ENCODE peak calls at places on chromosomes 6 and 20, in nine cellular contexts. G is mammary epithelial cell, T is psoas muscle, Z is right lobe of liver, J is stomach, H is tibial artery, U is A549, R is spleen, Q is esophagus squamous epithelium. C is an unnamed sample.

GRCh38 chr6:151443449-151443848 is 8.5 kb downstream of the RMND1 start:
- DNase-seq in G (no peak), T (no peak), Z (no peak), J (no peak), H (no peak), U (no peak), R (no peak), Q (no peak), C (no peak)

GRCh38 chr6:37489697-37490336 is 9.9 kb downstream of the CCDC167 start:
- DNase-seq in G (no peak), T (no peak), Z (no peak), J (no peak), H (no peak), U (no peak), R (no peak), Q (no peak), C (no peak)

GRCh38 chr20:51402201-51402600 is 140.3 kb downstream of the NFATC2 start:
- DNase-seq in G (no peak), T (no peak), Z (no peak), J (no peak), H (no peak), U (no peak), R (peak; percentile 80), Q (no peak), C (peak; percentile 32)

GRCh38 chr20:9996944-9997343 is 37.8 kb upstream of the ANKEF1 start:
- DNase-seq in G (peak; percentile 35), T (no peak), Z (no peak), J (no peak), H (no peak), U (no peak), R (no peak), Q (no peak), C (no peak)

GRCh38 chr6:34189806-34190503 is 44.1 kb upstream of the GRM4 start:
- DNase-seq in G (no peak), T (no peak), Z (no peak), J (no peak), H (peak; percentile 27), U (no peak), R (peak; percentile 89), Q (no peak), C (peak; percentile 65)

GRCh38 chr20:51525241-51526104 is 17.0 kb downstream of the NFATC2 start:
- DNase-seq in G (no peak), T (no peak), Z (no peak), J (no peak), H (peak; percentile 41), U (no peak), R (peak; percentile 83), Q (no peak), C (no peak)

GRCh38 chr20:34024733-34025351 is 31.1 kb downstream of the RALY start:
- DNase-seq in G (no peak), T (no peak), Z (peak; percentile 56), J (no peak), H (no peak), U (no peak), R (no peak), Q (no peak), C (no peak)

GRCh38 chr6:41702089-41702745 is 33.2 kb downstream of the TFEB start:
- DNase-seq in G (no peak), T (peak; percentile 26), Z (peak; percentile 23), J (no peak), H (no peak), U (no peak), R (peak; percentile 51), Q (no peak), C (no peak)

GRCh38 chr20:33441142-33441955 is 2.2 kb downstream of the SNTA1 start:
- DNase-seq in G (no peak), T (no peak), Z (no peak), J (no peak), H (no peak), U (no peak), R (no peak), Q (no peak), C (no peak)

GRCh38 chr6:111471958-111472357 is 11.1 kb downstream of the REV3L start:
- DNase-seq in G (no peak), T (no peak), Z (no peak), J (no peak), H (no peak), U (no peak), R (no peak), Q (no peak), C (no peak)
- H3K4me1 ChIP-seq in G (peaks cover 11% of the 10 kb centered on the region), T (peaks cover 64% of the 10 kb centered on the region), Z (no peaks in the 10 kb centered on the region), J (peaks cover 35% of the 10 kb centered on the region), H (no peaks in the 10 kb centered on the region), U (peaks cover 19% of the 10 kb centered on the region), R (peaks cover 21% of the 10 kb centered on the region), Q (peaks cover 9% of the 10 kb centered on the region), C (peaks cover 42% of the 10 kb centered on the region)

GRCh38 chr20:38313676-38314075 is 9.7 kb downstream of the BPI start:
- DNase-seq in G (no peak), T (no peak), Z (no peak), J (no peak), H (no peak), U (no peak), R (no peak), Q (no peak), C (no peak)

GRCh38 chr20:38316341-38316740 is 12.4 kb downstream of the BPI start:
- DNase-seq in G (no peak), T (no peak), Z (no peak), J (no peak), H (no peak), U (no peak), R (no peak), Q (no peak), C (no peak)

GRCh38 chr20:38311100-38311499 is 7.1 kb downstream of the BPI start:
- DNase-seq in G (no peak), T (no peak), Z (no peak), J (no peak), H (no peak), U (no peak), R (no peak), Q (no peak), C (no peak)

GRCh38 chr20:38317422-38317821 is 13.5 kb downstream of the BPI start:
- DNase-seq in G (no peak), T (no peak), Z (no peak), J (no peak), H (no peak), U (no peak), R (no peak), Q (no peak), C (no peak)

GRCh38 chr20:38315290-38315966 is 11.5 kb downstream of the BPI start:
- DNase-seq in G (no peak), T (no peak), Z (no peak), J (no peak), H (no peak), U (peak; percentile 14), R (no peak), Q (no peak), C (no peak)
- TF ChIP-seq CTCF in G (no peak), T (no peak), Z (no peak), J (no peak), H (no peak), U (no peak), R (no peak), Q (no peak), C (no peak)

GRCh38 chr20:17852323-17852722 is 116.3 kb downstream of the SNX5 start:
- DNase-seq in G (no peak), T (no peak), Z (no peak), J (no peak), H (no peak), U (no peak), R (no peak), Q (no peak), C (no peak)
- H3K4me1 ChIP-seq in G (peaks cover 47% of the 10 kb centered on the region), T (no peaks in the 10 kb centered on the region), Z (no peaks in the 10 kb centered on the region), J (peaks cover 38% of the 10 kb centered on the region), H (no peaks in the 10 kb centered on the region), U (no peaks in the 10 kb centered on the region), R (peaks cover 49% of the 10 kb centered on the region), Q (peaks cover 11% of the 10 kb centered on the region), C (peaks cover 5% of the 10 kb centered on the region)

GRCh38 chr20:46090095-46090388 is 280 bp upstream of the NCOA5 start:
- DNase-seq in G (no peak), T (no peak), Z (no peak), J (no peak), H (no peak), U (no peak), R (no peak), Q (no peak), C (no peak)

GRCh38 chr20:46087161-46087560 is 2.6 kb downstream of the NCOA5 start:
- DNase-seq in G (no peak), T (no peak), Z (no peak), J (no peak), H (no peak), U (peak; percentile 19), R (no peak), Q (no peak), C (no peak)

GRCh38 chr20:46089076-46089337 is 755 bp downstream of the NCOA5 start:
- DNase-seq in G (no peak), T (no peak), Z (no peak), J (no peak), H (no peak), U (no peak), R (no peak), Q (no peak), C (no peak)

GRCh38 chr20:46088409-46089075 is 1.2 kb downstream of the NCOA5 start:
- DNase-seq in G (peak; percentile 47), T (no peak), Z (no peak), J (no peak), H (no peak), U (peak; percentile 22), R (no peak), Q (no peak), C (no peak)

DNA sequence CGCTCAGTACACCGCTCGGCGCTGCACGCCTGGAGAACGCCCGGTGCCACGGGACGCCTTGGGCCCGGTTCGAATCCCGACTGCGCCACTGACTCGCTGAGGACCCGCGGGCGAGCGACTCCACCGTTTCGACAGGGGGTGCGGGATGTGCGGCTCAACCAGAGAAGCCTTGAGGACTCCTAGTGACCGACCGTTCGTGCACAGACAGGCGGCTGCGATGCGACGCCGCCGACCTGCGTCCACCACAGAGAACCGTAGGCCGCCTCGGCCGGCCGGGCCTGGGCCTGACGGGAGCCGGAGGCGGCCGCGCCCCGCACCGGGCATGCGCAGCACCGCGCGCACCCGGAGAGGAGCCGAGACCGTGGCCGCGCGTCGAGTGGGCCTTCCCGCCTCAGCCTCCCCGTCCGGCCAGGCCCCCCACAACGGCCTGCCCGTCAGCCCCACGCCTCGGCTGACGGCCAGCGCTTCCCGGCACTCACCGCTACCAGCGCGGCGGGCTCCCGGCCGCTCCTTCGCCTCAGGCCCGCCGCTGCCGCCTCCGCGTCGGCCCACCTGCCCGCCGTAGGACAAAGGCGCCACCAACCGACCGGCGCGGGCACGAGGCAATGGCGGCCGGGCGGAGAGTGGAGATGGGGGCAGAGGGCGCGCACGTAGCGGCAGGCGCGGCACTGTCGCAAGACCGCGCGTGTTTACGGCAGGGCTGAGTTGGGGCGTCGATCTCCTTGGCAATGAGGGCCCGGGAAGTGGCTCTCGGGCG is at the start of gene NCOA5:
- DNase-seq in G (peak; percentile 94), T (peak; percentile 98), Z (peak; percentile 97), J (peak; percentile 95), H (peak; percentile 95), U (peak; percentile 98), R (peak; percentile 98), Q (peak; percentile 75), C (peak; percentile 98)
- TF ChIP-seq CTCF in G (peak; percentile 9), T (peak; percentile 28), Z (peak; percentile 6), J (no peak), H (no peak), U (peak; percentile 39), R (no peak), Q (peak; percentile 36), C (peak; percentile 29)

DNA sequence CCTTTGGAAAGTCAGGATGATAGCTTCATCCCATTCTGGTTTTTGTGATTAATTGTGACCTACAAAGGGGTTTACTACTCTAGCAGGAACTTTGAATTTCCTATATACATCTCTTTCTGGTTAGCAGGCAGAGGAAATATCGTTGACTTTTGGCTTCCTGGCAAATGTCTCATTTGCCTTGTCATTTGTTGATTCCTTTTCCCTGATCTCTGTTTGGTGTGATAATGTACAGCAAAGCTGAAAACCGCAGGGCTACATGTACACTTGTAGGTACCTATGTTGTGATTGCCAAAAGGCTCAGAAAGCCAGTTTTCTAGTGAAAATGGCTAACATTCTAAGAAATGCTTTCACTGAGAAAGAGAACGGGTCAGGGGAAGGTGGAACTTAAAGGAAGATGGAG is 44.3 kb downstream of the TOP1 start:
- DNase-seq in G (no peak), T (no peak), Z (no peak), J (no peak), H (no peak), U (no peak), R (no peak), Q (no peak), C (no peak)
- H3K4me1 ChIP-seq in G (peaks cover 29% of the 10 kb centered on the region), T (peaks cover 38% of the 10 kb centered on the region), Z (peaks cover 17% of the 10 kb centered on the region), J (peaks cover 95% of the 10 kb centered on the region), H (no peaks in the 10 kb centered on the region), U (peaks cover 34% of the 10 kb centered on the region), R (peaks cover 80% of the 10 kb centered on the region), Q (peaks cover 25% of the 10 kb centered on the region), C (peaks cover 68% of the 10 kb centered on the region)

C was measured in upper lobe of right lung.